ENCODE peak calls at places on chromosomes 4 and X, in nine cellular contexts. One of them, this sample, is unnamed.

GRCh38 chr4:122500852-122501501 is 44.5 kb upstream of the IL2 start:
- DNase-seq in IMR-90: no peak
- DNase-seq in tibial artery: no peak
- DNase-seq in A549: no peak
- DNase-seq in tibial nerve: no peak
- DNase-seq in right cardiac atrium: no peak
- DNase-seq in cardiac muscle cell: no peak
- DNase-seq in CD8-positive, alpha-beta T cell: no peak
- DNase-seq in suprapubic skin: no peak
- DNase-seq in this sample: no peak

GRCh38 chrX:121336831-121337421 is 289.5 kb downstream of the GLUD2 start:
- DNase-seq in tibial nerve: no peak
- DNase-seq in right cardiac atrium: no peak
- DNase-seq in tibial artery: no peak
- DNase-seq in cardiac muscle cell: no peak
- DNase-seq in IMR-90: no peak
- DNase-seq in suprapubic skin: no peak
- DNase-seq in A549: no peak
- DNase-seq in CD8-positive, alpha-beta T cell: no peak
- DNase-seq in this sample: no peak

GRCh38 chrX:17591741-17592110 is 145.6 kb upstream of the SCML1 start:
- DNase-seq in tibial nerve: no peak
- DNase-seq in CD8-positive, alpha-beta T cell: no peak
- DNase-seq in tibial artery: no peak
- DNase-seq in IMR-90: peak; percentile 81
- DNase-seq in A549: no peak
- DNase-seq in right cardiac atrium: no peak
- DNase-seq in suprapubic skin: no peak
- DNase-seq in cardiac muscle cell: no peak
- DNase-seq in this sample: no peak

GRCh38 chr4:10097906-10098769 is 18.5 kb downstream of the WDR1 start:
- DNase-seq in suprapubic skin: no peak
- DNase-seq in A549: no peak
- DNase-seq in cardiac muscle cell: no peak
- DNase-seq in IMR-90: no peak
- DNase-seq in right cardiac atrium: no peak
- DNase-seq in tibial artery: no peak
- DNase-seq in CD8-positive, alpha-beta T cell: no peak
- DNase-seq in tibial nerve: no peak
- DNase-seq in this sample: no peak

GRCh38 chr4:185019451-185020292 is 1.4 kb downstream of the HELT start:
- DNase-seq in tibial nerve: no peak
- DNase-seq in cardiac muscle cell: no peak
- DNase-seq in IMR-90: no peak
- DNase-seq in tibial artery: no peak
- DNase-seq in CD8-positive, alpha-beta T cell: no peak
- DNase-seq in right cardiac atrium: no peak
- DNase-seq in suprapubic skin: no peak
- DNase-seq in A549: peak; percentile 28
- DNase-seq in this sample: no peak

GRCh38 chr4:123600426-123600825 is 203.8 kb downstream of the SPRY1 start:
- DNase-seq in suprapubic skin: no peak
- DNase-seq in tibial nerve: no peak
- DNase-seq in IMR-90: no peak
- DNase-seq in tibial artery: no peak
- DNase-seq in A549: no peak
- DNase-seq in right cardiac atrium: no peak
- DNase-seq in cardiac muscle cell: no peak
- DNase-seq in CD8-positive, alpha-beta T cell: no peak
- DNase-seq in this sample: no peak

GRCh38 chr4:87132035-87132434 is 88.4 kb downstream of the KLHL8 start:
- DNase-seq in right cardiac atrium: no peak
- DNase-seq in cardiac muscle cell: no peak
- DNase-seq in tibial nerve: no peak
- DNase-seq in suprapubic skin: no peak
- DNase-seq in CD8-positive, alpha-beta T cell: no peak
- DNase-seq in A549: no peak
- DNase-seq in IMR-90: no peak
- DNase-seq in tibial artery: no peak
- DNase-seq in this sample: no peak

GRCh38 chrX:47384502-47384901 is 14.1 kb downstream of the ZNF157 start:
- DNase-seq in A549: peak; percentile 69
- DNase-seq in IMR-90: peak; percentile 57
- DNase-seq in tibial nerve: peak; percentile 17
- DNase-seq in CD8-positive, alpha-beta T cell: peak; percentile 58
- DNase-seq in tibial artery: peak; percentile 61
- DNase-seq in suprapubic skin: no peak
- DNase-seq in right cardiac atrium: peak; percentile 41
- DNase-seq in cardiac muscle cell: peak; percentile 82
- DNase-seq in this sample: no peak

GRCh38 chr4:159358226-159358625 is 255.3 kb downstream of the RAPGEF2 start:
- DNase-seq in tibial nerve: no peak
- DNase-seq in tibial artery: no peak
- DNase-seq in suprapubic skin: no peak
- DNase-seq in cardiac muscle cell: no peak
- DNase-seq in A549: no peak
- DNase-seq in right cardiac atrium: no peak
- DNase-seq in IMR-90: peak; percentile 90
- DNase-seq in CD8-positive, alpha-beta T cell: no peak
- DNase-seq in this sample: no peak

GRCh38 chr4:972651-973424 is 531 bp downstream of the DGKQ start:
- DNase-seq in cardiac muscle cell: no peak
- DNase-seq in IMR-90: no peak
- DNase-seq in tibial artery: no peak
- DNase-seq in CD8-positive, alpha-beta T cell: peak; percentile 49
- DNase-seq in tibial nerve: no peak
- DNase-seq in suprapubic skin: no peak
- DNase-seq in A549: no peak
- DNase-seq in right cardiac atrium: peak; percentile 19
- DNase-seq in this sample: no peak

GRCh38 chr4:89324671-89325070 is 17.1 kb upstream of the GPRIN3 start:
- DNase-seq in A549: no peak
- DNase-seq in tibial nerve: no peak
- DNase-seq in tibial artery: no peak
- DNase-seq in right cardiac atrium: no peak
- DNase-seq in IMR-90: peak; percentile 0
- DNase-seq in suprapubic skin: no peak
- DNase-seq in cardiac muscle cell: no peak
- DNase-seq in CD8-positive, alpha-beta T cell: no peak
- DNase-seq in this sample: no peak

GRCh38 chrX:13747836-13748235 is 13.3 kb downstream of the OFD1 start:
- DNase-seq in CD8-positive, alpha-beta T cell: no peak
- DNase-seq in IMR-90: peak; percentile 76
- DNase-seq in right cardiac atrium: no peak
- DNase-seq in tibial artery: no peak
- DNase-seq in A549: peak; percentile 56
- DNase-seq in tibial nerve: no peak
- DNase-seq in cardiac muscle cell: peak; percentile 60
- DNase-seq in suprapubic skin: no peak
- DNase-seq in this sample: no peak

GRCh38 chr4:80705311-80705710 is 325.2 kb upstream of the BMP3 start:
- DNase-seq in tibial artery: no peak
- DNase-seq in A549: no peak
- DNase-seq in IMR-90: no peak
- DNase-seq in cardiac muscle cell: no peak
- DNase-seq in right cardiac atrium: no peak
- DNase-seq in CD8-positive, alpha-beta T cell: no peak
- DNase-seq in suprapubic skin: no peak
- DNase-seq in tibial nerve: no peak
- DNase-seq in this sample: no peak

GRCh38 chr4:73066928-73067327 is 2.6 kb downstream of the COX18 start:
- DNase-seq in A549: no peak
- DNase-seq in IMR-90: no peak
- DNase-seq in tibial artery: no peak
- DNase-seq in right cardiac atrium: no peak
- DNase-seq in cardiac muscle cell: no peak
- DNase-seq in tibial nerve: no peak
- DNase-seq in CD8-positive, alpha-beta T cell: no peak
- DNase-seq in suprapubic skin: no peak
- DNase-seq in this sample: no peak

DNA sequence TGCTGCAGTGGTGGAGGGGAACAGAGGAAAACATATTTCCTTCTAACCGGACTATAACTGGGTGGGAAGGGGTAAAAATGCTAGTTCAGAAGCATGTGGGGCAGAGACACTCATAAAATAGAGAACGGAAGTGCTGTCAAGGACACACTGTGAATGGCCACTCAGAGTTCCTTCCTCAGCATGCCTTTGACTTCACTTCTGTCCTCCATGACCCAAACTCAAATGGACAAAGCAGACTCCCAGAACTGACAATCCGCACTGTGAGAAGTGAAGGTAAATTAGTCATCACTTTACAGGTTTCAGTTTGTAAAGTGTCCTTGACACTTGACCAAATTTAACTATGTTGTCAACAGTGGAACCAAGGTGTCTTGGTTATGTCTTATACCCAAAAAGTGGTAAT is 30.2 kb upstream of the ELF2 start:
- DNase-seq in A549: no peak
- DNase-seq in tibial artery: no peak
- DNase-seq in CD8-positive, alpha-beta T cell: no peak
- DNase-seq in right cardiac atrium: no peak
- DNase-seq in cardiac muscle cell: no peak
- DNase-seq in suprapubic skin: no peak
- DNase-seq in tibial nerve: no peak
- DNase-seq in IMR-90: no peak
- DNase-seq in this sample: no peak
- H3K27ac ChIP-seq in A549: no peak overlapping the region
- H3K27ac ChIP-seq in tibial artery: no peak overlapping the region
- H3K27ac ChIP-seq in CD8-positive, alpha-beta T cell: no peak overlapping the region
- H3K27ac ChIP-seq in right cardiac atrium: no peak overlapping the region
- H3K27ac ChIP-seq in cardiac muscle cell: no peak overlapping the region
- H3K27ac ChIP-seq in suprapubic skin: peak overlapping the region; percentile 62
- H3K27ac ChIP-seq in tibial nerve: peak overlapping the region; percentile 26
- H3K27ac ChIP-seq in IMR-90: no peak overlapping the region
- H3K27ac ChIP-seq in this sample: no peak overlapping the region

DNA sequence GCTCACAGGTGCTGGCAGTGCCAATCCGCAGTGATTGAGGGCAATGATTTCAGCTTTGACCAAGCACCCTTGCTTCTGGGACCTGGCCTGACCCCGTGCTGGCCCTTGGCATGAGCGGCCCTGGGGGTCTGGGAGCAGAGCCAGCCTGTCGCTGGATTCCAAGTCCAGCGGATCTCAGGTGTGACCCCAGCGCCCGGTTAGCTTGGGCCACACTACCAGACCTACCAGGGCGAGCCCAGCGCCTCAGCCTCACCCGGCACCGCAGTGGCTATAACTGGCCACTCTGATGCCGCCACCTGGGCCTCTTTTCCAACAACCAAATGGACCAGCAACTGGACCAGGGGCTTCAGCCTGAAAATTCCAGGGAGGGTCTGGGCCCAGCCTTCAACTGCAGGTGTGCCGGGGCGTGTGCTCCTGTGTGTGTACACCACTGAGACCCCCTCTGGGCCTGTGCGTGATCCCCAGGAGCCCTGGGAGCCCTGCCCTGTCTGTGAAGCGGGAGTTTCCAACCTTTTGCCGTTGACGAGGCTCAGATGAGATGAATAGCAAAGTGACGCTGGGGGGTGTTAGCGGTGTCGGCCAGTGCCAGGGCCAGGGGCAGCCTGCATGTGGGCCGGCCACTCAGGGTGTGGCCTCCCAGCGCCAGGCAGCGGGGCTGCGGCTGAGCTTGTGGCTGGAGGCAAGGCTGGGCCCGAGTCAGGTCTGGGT is 658 bp downstream of the SH3TC1 start:
- DNase-seq in tibial artery: no peak
- DNase-seq in suprapubic skin: no peak
- DNase-seq in IMR-90: no peak
- DNase-seq in cardiac muscle cell: no peak
- DNase-seq in CD8-positive, alpha-beta T cell: no peak
- DNase-seq in A549: no peak
- DNase-seq in right cardiac atrium: no peak
- DNase-seq in tibial nerve: no peak
- DNase-seq in this sample: no peak
- H3K27ac ChIP-seq in tibial artery: peak overlapping the region; percentile 46
- H3K27ac ChIP-seq in suprapubic skin: peak overlapping the region; percentile 65
- H3K27ac ChIP-seq in IMR-90: peak overlapping the region; percentile 26
- H3K27ac ChIP-seq in cardiac muscle cell: no peak overlapping the region
- H3K27ac ChIP-seq in CD8-positive, alpha-beta T cell: peak overlapping the region; percentile 61
- H3K27ac ChIP-seq in A549: peak overlapping the region; percentile 95
- H3K27ac ChIP-seq in right cardiac atrium: peak overlapping the region; percentile 5
- H3K27ac ChIP-seq in tibial nerve: peak overlapping the region; percentile 84
- H3K27ac ChIP-seq in this sample: peak overlapping the region; percentile 90

DNA sequence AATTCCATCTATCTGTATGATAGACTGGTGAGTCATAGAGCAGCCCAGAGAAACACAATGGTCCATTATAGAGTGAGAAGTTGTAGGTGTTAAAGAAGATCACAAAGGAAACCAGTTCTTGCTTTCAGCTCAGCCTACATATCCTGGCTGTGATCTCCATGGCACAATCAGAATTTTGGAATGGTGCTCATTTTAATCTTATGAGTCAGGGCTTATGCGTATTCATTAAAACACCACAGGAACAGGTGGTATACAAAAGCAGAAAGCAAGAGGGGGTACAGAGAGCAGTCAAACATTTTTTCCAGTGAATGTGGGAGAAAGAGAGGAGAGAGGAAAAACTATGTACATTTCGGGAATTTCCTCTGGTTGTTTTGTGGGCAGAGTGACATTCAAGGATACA is 126.9 kb downstream of the MFAP3L start:
- DNase-seq in suprapubic skin: no peak
- DNase-seq in CD8-positive, alpha-beta T cell: no peak
- DNase-seq in IMR-90: no peak
- DNase-seq in A549: no peak
- DNase-seq in cardiac muscle cell: no peak
- DNase-seq in tibial artery: no peak
- DNase-seq in right cardiac atrium: no peak
- DNase-seq in tibial nerve: no peak
- DNase-seq in this sample: no peak
- H3K27ac ChIP-seq in suprapubic skin: no peak overlapping the region
- H3K27ac ChIP-seq in CD8-positive, alpha-beta T cell: no peak overlapping the region
- H3K27ac ChIP-seq in IMR-90: no peak overlapping the region
- H3K27ac ChIP-seq in A549: no peak overlapping the region
- H3K27ac ChIP-seq in cardiac muscle cell: no peak overlapping the region
- H3K27ac ChIP-seq in tibial artery: no peak overlapping the region
- H3K27ac ChIP-seq in right cardiac atrium: no peak overlapping the region
- H3K27ac ChIP-seq in tibial nerve: no peak overlapping the region
- H3K27ac ChIP-seq in this sample: no peak overlapping the region

DNA sequence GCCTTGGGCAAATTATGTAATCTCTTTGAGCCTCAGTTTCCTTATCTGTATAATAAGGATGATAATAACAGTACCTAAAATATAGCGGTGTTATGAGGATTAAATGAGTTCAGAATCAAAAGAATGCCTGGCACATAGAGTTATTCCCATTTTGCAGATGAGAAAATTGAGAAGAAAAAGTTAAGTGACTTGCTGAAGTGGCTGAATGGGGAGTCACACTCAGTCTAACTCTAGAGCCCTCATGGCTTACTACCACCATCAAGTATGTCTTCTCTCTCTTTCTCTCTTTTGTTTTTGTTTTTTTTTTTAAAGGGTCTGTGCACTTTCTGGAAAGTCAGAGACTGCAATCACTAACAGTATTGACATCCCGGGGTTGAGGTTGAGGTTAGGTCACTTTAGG is 615 bp downstream of the CACNA1F start:
- DNase-seq in IMR-90: no peak
- DNase-seq in right cardiac atrium: no peak
- DNase-seq in A549: no peak
- DNase-seq in cardiac muscle cell: no peak
- DNase-seq in suprapubic skin: no peak
- DNase-seq in tibial nerve: no peak
- DNase-seq in CD8-positive, alpha-beta T cell: no peak
- DNase-seq in tibial artery: no peak
- DNase-seq in this sample: no peak
- H3K27ac ChIP-seq in IMR-90: no peak overlapping the region
- H3K27ac ChIP-seq in right cardiac atrium: no peak overlapping the region
- H3K27ac ChIP-seq in A549: no peak overlapping the region
- H3K27ac ChIP-seq in cardiac muscle cell: no peak overlapping the region
- H3K27ac ChIP-seq in suprapubic skin: no peak overlapping the region
- H3K27ac ChIP-seq in tibial nerve: no peak overlapping the region
- H3K27ac ChIP-seq in CD8-positive, alpha-beta T cell: no peak overlapping the region
- H3K27ac ChIP-seq in tibial artery: no peak overlapping the region
- H3K27ac ChIP-seq in this sample: no peak overlapping the region

This sample was measured in epithelial cell of prostate.